ENCODE peak calls at places on chromosomes 2 and 18, in eight cellular contexts. O, C, Z, X, I, D, L and A are unnamed samples.

GRCh38 chr2:161306919-161307318 is 1.3 kb upstream of the PSMD14 start:
- DNase-seq in O (no peak), C (no peak), Z (no peak), X (no peak), I (no peak), D (no peak), L (no peak), A (no peak)

GRCh38 chr2:128485761-128486639 is 167.3 kb upstream of the HS6ST1 start:
- DNase-seq in O (no peak), C (no peak), Z (no peak), X (no peak), I (no peak), D (no peak), L (peak; percentile 40), A (peak; percentile 27)

GRCh38 chr18:58351776-58352175 is 277.1 kb downstream of the ALPK2 start:
- DNase-seq in O (no peak), C (no peak), Z (no peak), X (no peak), I (no peak), D (no peak), L (no peak), A (no peak)

GRCh38 chr2:236744316-236745105 is 174.9 kb downstream of the ACKR3 start:
- DNase-seq in O (no peak), C (peak; percentile 74), Z (no peak), X (no peak), I (no peak), D (no peak), L (no peak), A (no peak)

GRCh38 chr2:120944575-120944974 is 208.9 kb downstream of the GLI2 start:
- DNase-seq in O (no peak), C (no peak), Z (no peak), X (no peak), I (no peak), D (no peak), L (no peak), A (no peak)

GRCh38 chr18:77733292-77733903 is 483.8 kb downstream of the GALR1 start:
- DNase-seq in O (no peak), C (no peak), Z (no peak), X (no peak), I (no peak), D (no peak), L (peak; percentile 34), A (no peak)

GRCh38 chr2:229586746-229587705 is 127.3 kb downstream of the DNER start:
- DNase-seq in O (peak; percentile 33), C (peak; percentile 60), Z (peak; percentile 90), X (peak; percentile 91), I (peak; percentile 53), D (peak; percentile 77), L (peak; percentile 92), A (peak; percentile 86)

GRCh38 chr2:105675841-105676240 is 68.9 kb upstream of the NCK2 start:
- DNase-seq in O (no peak), C (no peak), Z (no peak), X (no peak), I (no peak), D (no peak), L (no peak), A (no peak)

GRCh38 chr2:121902171-121902591 is 146.7 kb downstream of the TSN start:
- DNase-seq in O (no peak), C (peak; percentile 6), Z (peak; percentile 43), X (no peak), I (peak; percentile 17), D (no peak), L (peak; percentile 82), A (no peak)

GRCh38 chr2:139550873-139551272 is 770.7 kb upstream of the NXPH2 start:
- DNase-seq in O (no peak), C (no peak), Z (no peak), X (no peak), I (no peak), D (no peak), L (no peak), A (no peak)

GRCh38 chr2:33033524-33034150 is 86.9 kb downstream of the LTBP1 start:
- DNase-seq in O (no peak), C (peak; percentile 66), Z (no peak), X (no peak), I (peak; percentile 67), D (peak; percentile 69), L (no peak), A (no peak)

DNA sequence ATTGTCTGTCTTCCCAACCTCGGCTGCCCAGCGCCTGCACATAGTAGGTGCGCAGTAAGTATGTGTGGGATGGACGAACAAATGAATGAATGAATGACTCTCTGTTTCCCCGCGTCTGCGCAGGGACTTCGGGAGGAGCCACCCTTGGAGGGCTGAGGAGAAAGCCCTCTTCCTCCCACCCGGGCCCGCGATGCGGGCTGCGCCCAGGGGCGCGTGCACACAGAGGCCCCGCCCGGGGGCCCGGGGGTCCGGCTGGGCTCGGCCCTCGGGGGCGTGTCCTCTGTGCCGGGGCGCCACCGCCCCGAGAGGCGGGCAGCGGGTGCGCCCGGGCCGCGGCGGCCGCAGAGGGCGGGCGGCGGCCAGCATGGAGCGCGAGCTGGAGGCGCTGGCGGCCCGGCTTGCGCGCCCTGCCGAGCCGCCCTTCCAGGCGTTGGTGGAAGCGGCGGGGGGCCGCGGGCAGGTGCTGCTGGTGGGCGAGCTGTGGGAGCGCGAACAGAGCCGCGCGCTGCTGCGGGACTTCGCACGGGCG is at the start of gene C2orf72:
- DNase-seq in O (no peak), C (no peak), Z (no peak), X (no peak), I (no peak), D (no peak), L (no peak), A (no peak)
- TF ChIP-seq POLR2A in O (no peak), C (no peak), Z (no peak), X (no peak), I (no peak), D (peak; percentile 60), L (no peak), A (no peak)

GRCh38 chr2:85602476-85603234 is at the start of gene TMEM150A:
- DNase-seq in O (peak; percentile 92), C (peak; percentile 80), Z (peak; percentile 92), X (peak; percentile 97), I (peak; percentile 88), D (peak; percentile 88), L (peak; percentile 95), A (peak; percentile 96)
- TF ChIP-seq CTCF in O (no peak), C (peak; percentile 38), Z (peak; percentile 42), X (no peak), I (peak; percentile 32), D (peak; percentile 17), L (no peak), A (peak; percentile 23)

DNA sequence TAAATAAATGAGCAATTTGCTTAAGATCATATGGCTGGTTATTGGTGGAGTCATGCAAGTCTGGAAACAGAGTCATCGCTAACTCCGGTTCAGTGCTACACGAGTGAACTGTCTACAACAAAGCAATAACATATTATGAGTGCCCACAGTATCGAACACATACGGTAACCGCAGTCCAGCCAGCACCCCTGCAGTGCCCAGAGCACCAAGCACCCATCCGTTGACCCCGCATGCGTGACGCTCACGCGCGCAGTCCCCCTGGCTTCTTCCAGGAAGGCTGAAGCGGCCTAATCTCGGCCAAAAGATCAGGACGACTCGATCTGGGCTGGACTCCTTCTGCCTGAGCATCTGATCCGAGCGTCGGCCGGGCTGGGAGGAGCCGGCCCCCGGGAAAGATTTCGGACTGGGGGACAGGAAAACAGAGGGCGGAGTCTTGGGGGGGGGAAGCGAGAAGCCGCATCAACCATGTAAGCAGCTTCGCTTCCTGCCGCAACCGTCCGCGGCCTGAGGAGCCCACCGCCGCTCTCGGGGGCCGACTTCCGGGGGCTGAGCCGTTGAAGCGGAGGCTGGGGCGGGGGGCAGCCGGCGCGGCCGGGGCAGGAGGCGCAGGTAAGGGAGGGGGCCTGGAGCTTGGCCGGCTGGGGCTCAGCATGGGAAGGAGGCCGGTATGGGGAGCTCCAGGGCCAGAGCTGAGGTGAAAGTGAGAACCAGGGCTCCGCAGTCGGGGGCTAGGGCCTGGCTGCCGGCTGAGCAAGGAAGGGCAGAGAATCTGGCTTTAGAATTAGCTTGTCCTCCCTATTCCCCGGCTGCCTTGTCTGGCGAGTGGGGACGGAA is at the start of gene PIKFYVE:
- DNase-seq in O (peak; percentile 94), C (peak; percentile 98), Z (peak; percentile 95), X (peak; percentile 98), I (peak; percentile 97), D (peak; percentile 98), L (peak; percentile 98), A (peak; percentile 96)
- TF ChIP-seq POLR2A in O (peak; percentile 88), C (peak; percentile 83), Z (peak; percentile 68), X (peak; percentile 73), I (peak; percentile 78), D (peak; percentile 35), L (peak; percentile 57), A (peak; percentile 57)

GRCh38 chr2:36507408-36507812 is 90.6 kb downstream of the FEZ2 start:
- DNase-seq in O (no peak), C (peak; percentile 65), Z (peak; percentile 57), X (no peak), I (peak; percentile 64), D (peak; percentile 72), L (peak; percentile 69), A (no peak)
- TF ChIP-seq CTCF in O (peak; percentile 74), C (peak; percentile 69), Z (no peak), X (peak; percentile 50), I (peak; percentile 68), D (peak; percentile 87), L (no peak), A (peak; percentile 64)

GRCh38 chr18:12948055-12948804 is 419 bp downstream of the SEH1L start:
- DNase-seq in O (peak; percentile 86), C (peak; percentile 93), Z (peak; percentile 92), X (peak; percentile 98), I (peak; percentile 94), D (peak; percentile 94), L (peak; percentile 94), A (peak; percentile 97)
- TF ChIP-seq POLR2A in O (peak; percentile 91), C (peak; percentile 91), Z (peak; percentile 93), X (peak; percentile 53), I (peak; percentile 87), D (peak; percentile 80), L (no peak), A (peak; percentile 67)

GRCh38 chr2:31263636-31264190 is 29.8 kb downstream of the EHD3 start:
- DNase-seq in O (no peak), C (no peak), Z (no peak), X (no peak), I (no peak), D (no peak), L (no peak), A (no peak)
- TF ChIP-seq CTCF in O (no peak), C (no peak), Z (no peak), X (no peak), I (no peak), D (no peak), L (no peak), A (no peak)

GRCh38 chr2:102735431-102736130 is 26.2 kb upstream of the TMEM182 start:
- DNase-seq in O (peak; percentile 19), C (peak; percentile 15), Z (no peak), X (no peak), I (peak; percentile 5), D (no peak), L (no peak), A (no peak)

GRCh38 chr2:102736174-102736606 is 25.6 kb upstream of the TMEM182 start:
- DNase-seq in O (no peak), C (peak; percentile 20), Z (peak; percentile 21), X (no peak), I (no peak), D (peak; percentile 22), L (peak; percentile 32), A (no peak)

GRCh38 chr2:102737435-102737834 is 24.4 kb upstream of the TMEM182 start:
- DNase-seq in O (no peak), C (no peak), Z (no peak), X (no peak), I (no peak), D (no peak), L (no peak), A (no peak)

GRCh38 chr2:102736607-102737409 is 25.0 kb upstream of the TMEM182 start:
- DNase-seq in O (peak; percentile 56), C (peak; percentile 39), Z (peak; percentile 77), X (peak; percentile 88), I (peak; percentile 76), D (peak; percentile 68), L (peak; percentile 91), A (peak; percentile 91)
- TF ChIP-seq POLR2A in O (peak; percentile 55), C (no peak), Z (peak; percentile 28), X (peak; percentile 55), I (peak; percentile 84), D (peak; percentile 97), L (no peak), A (no peak)